ENCODE peak calls at places on chromosomes 2 and 18, in seven cellular contexts. Z, O, D, C, R, V and I are unnamed samples.

GRCh38 chr2:118668431-118669424 is 178.7 kb downstream of the EN1 start:
- DNase-seq in Z (no peak), V (no peak), R (no peak), D (no peak), O (no peak), C (no peak), I (peak)

GRCh38 chr2:3683748-3684454 is 19.5 kb upstream of the DCDC2C start:
- DNase-seq in C (no peak), O (no peak), D (no peak), Z (no peak), V (no peak), R (no peak), I (no peak)

GRCh38 chr2:49306925-49307324 is 152.6 kb upstream of the FSHR start:
- DNase-seq in Z (no peak), C (no peak), O (no peak), R (no peak), V (no peak), D (no peak), I (no peak)

GRCh38 chr2:230942920-230943896 is 18.2 kb upstream of the GPR55 start:
- DNase-seq in Z (no peak), R (no peak), O (no peak), C (no peak), V (no peak), D (no peak), I (no peak)

GRCh38 chr2:135832891-135833290 is 4.1 kb downstream of the LCT start:
- DNase-seq in D (no peak), Z (no peak), C (no peak), O (no peak), R (no peak), V (no peak), I (no peak)

GRCh38 chr18:73118121-73118816 is 250.5 kb upstream of the NETO1 start:
- DNase-seq in D (no peak), V (no peak), O (no peak), C (no peak), R (no peak), Z (no peak), I (no peak)

GRCh38 chr2:228669751-228670150 is 488.3 kb upstream of the SPHKAP start:
- DNase-seq in V (no peak), O (no peak), D (no peak), C (no peak), R (no peak), Z (no peak), I (no peak)

GRCh38 chr2:44130441-44130840 is 38.2 kb upstream of the PPM1B start:
- DNase-seq in O (no peak), C (no peak), D (no peak), V (no peak), Z (no peak), R (no peak), I (no peak)

GRCh38 chr18:10689231-10689953 is 163.6 kb downstream of the NAPG start:
- DNase-seq in Z (no peak), R (no peak), V (no peak), O (no peak), C (no peak), D (no peak), I (no peak)

GRCh38 chr18:47558110-47558750 is 306.8 kb upstream of the SKOR2 start:
- DNase-seq in C (no peak), Z (no peak), R (no peak), V (no peak), D (no peak), O (no peak), I (no peak)

GRCh38 chr2:223846524-223846923 is 9.1 kb upstream of the AP1S3 start:
- DNase-seq in R (no peak), C (no peak), V (no peak), D (no peak), Z (no peak), O (no peak), I (no peak)